ENCODE peak calls at places on chromosomes 11 and 22, in nine cellular contexts. One of them, this sample, is unnamed. For H3K4me1, the result is how much of the 10 kb centered on the place peaks cover.

GRCh38 chr11:29208117-29208516 is 808.7 kb downstream of the KCNA4 start:
- DNase-seq in body of pancreas: no peak
- DNase-seq in ovary: no peak
- DNase-seq in foreskin keratinocyte: no peak
- DNase-seq in fibroblast of lung: peak
- DNase-seq in H1: no peak
- DNase-seq in heart left ventricle: no peak
- DNase-seq in psoas muscle: no peak
- DNase-seq in mammary epithelial cell: no peak
- DNase-seq in this sample: no peak

GRCh38 chr11:57249384-57250319 is 12.6 kb upstream of the APLNR start:
- DNase-seq in body of pancreas: peak
- DNase-seq in heart left ventricle: peak
- DNase-seq in H1: no peak
- DNase-seq in psoas muscle: peak
- DNase-seq in ovary: peak
- DNase-seq in foreskin keratinocyte: peak
- DNase-seq in mammary epithelial cell: peak
- DNase-seq in fibroblast of lung: peak
- DNase-seq in this sample: peak

GRCh38 chr22:27663812-27664211 is 137.7 kb downstream of the MN1 start:
- DNase-seq in mammary epithelial cell: no peak
- DNase-seq in heart left ventricle: no peak
- DNase-seq in ovary: no peak
- DNase-seq in foreskin keratinocyte: no peak
- DNase-seq in H1: no peak
- DNase-seq in fibroblast of lung: peak
- DNase-seq in body of pancreas: no peak
- DNase-seq in psoas muscle: no peak
- DNase-seq in this sample: no peak

GRCh38 chr11:46438211-46438610 is 46.6 kb upstream of the CHRM4 start:
- DNase-seq in foreskin keratinocyte: no peak
- DNase-seq in heart left ventricle: no peak
- DNase-seq in psoas muscle: no peak
- DNase-seq in body of pancreas: no peak
- DNase-seq in ovary: no peak
- DNase-seq in mammary epithelial cell: no peak
- DNase-seq in fibroblast of lung: no peak
- DNase-seq in H1: no peak
- DNase-seq in this sample: no peak

GRCh38 chr11:105489431-105489830 is 120.4 kb upstream of the GRIA4 start:
- DNase-seq in H1: no peak
- DNase-seq in heart left ventricle: no peak
- DNase-seq in mammary epithelial cell: no peak
- DNase-seq in body of pancreas: no peak
- DNase-seq in ovary: no peak
- DNase-seq in fibroblast of lung: peak
- DNase-seq in foreskin keratinocyte: no peak
- DNase-seq in psoas muscle: no peak
- DNase-seq in this sample: no peak

GRCh38 chr22:20020533-20021195 is at the start of gene TANGO2:
- DNase-seq in foreskin keratinocyte: peak
- DNase-seq in ovary: peak
- DNase-seq in H1: peak
- DNase-seq in body of pancreas: peak
- DNase-seq in psoas muscle: peak
- DNase-seq in heart left ventricle: peak
- DNase-seq in fibroblast of lung: peak
- DNase-seq in mammary epithelial cell: peak
- DNase-seq in this sample: peak

GRCh38 chr22:46748948-46749681 is 11.1 kb upstream of the CERK start:
- DNase-seq in psoas muscle: no peak
- DNase-seq in body of pancreas: no peak
- DNase-seq in fibroblast of lung: peak
- DNase-seq in foreskin keratinocyte: no peak
- DNase-seq in mammary epithelial cell: no peak
- DNase-seq in ovary: no peak
- DNase-seq in H1: no peak
- DNase-seq in heart left ventricle: no peak
- DNase-seq in this sample: no peak

GRCh38 chr22:17783773-17784480 is 9.7 kb upstream of the BID start:
- DNase-seq in H1: no peak
- DNase-seq in foreskin keratinocyte: no peak
- DNase-seq in psoas muscle: no peak
- DNase-seq in body of pancreas: no peak
- DNase-seq in heart left ventricle: no peak
- DNase-seq in mammary epithelial cell: no peak
- DNase-seq in ovary: no peak
- DNase-seq in fibroblast of lung: no peak
- DNase-seq in this sample: no peak

GRCh38 chr11:33476945-33477584 is 219.9 kb downstream of the HIPK3 start:
- DNase-seq in psoas muscle: no peak
- DNase-seq in mammary epithelial cell: peak
- DNase-seq in H1: no peak
- DNase-seq in ovary: no peak
- DNase-seq in foreskin keratinocyte: no peak
- DNase-seq in fibroblast of lung: peak
- DNase-seq in heart left ventricle: no peak
- DNase-seq in body of pancreas: no peak
- DNase-seq in this sample: no peak

GRCh38 chr22:23289851-23290724 is 109.8 kb downstream of the BCR start:
- DNase-seq in H1: peak
- DNase-seq in fibroblast of lung: peak
- DNase-seq in foreskin keratinocyte: no peak
- DNase-seq in heart left ventricle: peak
- DNase-seq in body of pancreas: peak
- DNase-seq in ovary: peak
- DNase-seq in psoas muscle: peak
- DNase-seq in mammary epithelial cell: peak
- DNase-seq in this sample: peak

GRCh38 chr11:3129591-3130268 is 35.4 kb downstream of the OSBPL5 start:
- DNase-seq in ovary: no peak
- DNase-seq in fibroblast of lung: no peak
- DNase-seq in mammary epithelial cell: no peak
- DNase-seq in foreskin keratinocyte: no peak
- DNase-seq in body of pancreas: no peak
- DNase-seq in psoas muscle: peak
- DNase-seq in heart left ventricle: no peak
- DNase-seq in H1: no peak
- DNase-seq in this sample: no peak

GRCh38 chr11:100942016-100942415 is 187.6 kb downstream of the PGR start:
- DNase-seq in H1: no peak
- DNase-seq in ovary: no peak
- DNase-seq in foreskin keratinocyte: no peak
- DNase-seq in body of pancreas: no peak
- DNase-seq in heart left ventricle: peak
- DNase-seq in fibroblast of lung: peak
- DNase-seq in psoas muscle: peak
- DNase-seq in mammary epithelial cell: no peak
- DNase-seq in this sample: no peak

GRCh38 chr11:126874276-126874675 is 126.3 kb downstream of the KIRREL3 start:
- DNase-seq in ovary: no peak
- DNase-seq in heart left ventricle: no peak
- DNase-seq in fibroblast of lung: peak
- DNase-seq in H1: no peak
- DNase-seq in psoas muscle: no peak
- DNase-seq in mammary epithelial cell: no peak
- DNase-seq in foreskin keratinocyte: no peak
- DNase-seq in body of pancreas: no peak
- DNase-seq in this sample: no peak

GRCh38 chr22:36419912-36420882 is 32.4 kb upstream of the MYH9 start:
- DNase-seq in mammary epithelial cell: no peak
- DNase-seq in heart left ventricle: peak
- DNase-seq in psoas muscle: no peak
- DNase-seq in body of pancreas: no peak
- DNase-seq in ovary: no peak
- DNase-seq in H1: no peak
- DNase-seq in foreskin keratinocyte: no peak
- DNase-seq in fibroblast of lung: no peak
- DNase-seq in this sample: no peak

GRCh38 chr11:30825723-30826122 is 239.6 kb upstream of the MPPED2 start:
- DNase-seq in heart left ventricle: no peak
- DNase-seq in foreskin keratinocyte: no peak
- DNase-seq in body of pancreas: no peak
- DNase-seq in mammary epithelial cell: no peak
- DNase-seq in H1: no peak
- DNase-seq in ovary: no peak
- DNase-seq in fibroblast of lung: no peak
- DNase-seq in psoas muscle: no peak
- DNase-seq in this sample: no peak

GRCh38 chr22:43563571-43563970 is 151.8 kb downstream of the MPPED1 start:
- DNase-seq in H1: no peak
- DNase-seq in body of pancreas: no peak
- DNase-seq in heart left ventricle: no peak
- DNase-seq in mammary epithelial cell: no peak
- DNase-seq in foreskin keratinocyte: no peak
- DNase-seq in psoas muscle: no peak
- DNase-seq in ovary: no peak
- DNase-seq in fibroblast of lung: no peak
- DNase-seq in this sample: no peak

GRCh38 chr22:26134654-26135330 is 34.5 kb upstream of the SEZ6L start:
- DNase-seq in fibroblast of lung: no peak
- DNase-seq in heart left ventricle: no peak
- DNase-seq in H1: no peak
- DNase-seq in psoas muscle: no peak
- DNase-seq in mammary epithelial cell: no peak
- DNase-seq in foreskin keratinocyte: no peak
- DNase-seq in ovary: no peak
- DNase-seq in body of pancreas: no peak
- DNase-seq in this sample: no peak

GRCh38 chr11:112999518-112999917 is 38.3 kb downstream of the NCAM1 start:
- DNase-seq in body of pancreas: no peak
- DNase-seq in fibroblast of lung: no peak
- DNase-seq in ovary: no peak
- DNase-seq in H1: no peak
- DNase-seq in psoas muscle: no peak
- DNase-seq in heart left ventricle: no peak
- DNase-seq in mammary epithelial cell: peak
- DNase-seq in foreskin keratinocyte: peak
- DNase-seq in this sample: no peak

DNA sequence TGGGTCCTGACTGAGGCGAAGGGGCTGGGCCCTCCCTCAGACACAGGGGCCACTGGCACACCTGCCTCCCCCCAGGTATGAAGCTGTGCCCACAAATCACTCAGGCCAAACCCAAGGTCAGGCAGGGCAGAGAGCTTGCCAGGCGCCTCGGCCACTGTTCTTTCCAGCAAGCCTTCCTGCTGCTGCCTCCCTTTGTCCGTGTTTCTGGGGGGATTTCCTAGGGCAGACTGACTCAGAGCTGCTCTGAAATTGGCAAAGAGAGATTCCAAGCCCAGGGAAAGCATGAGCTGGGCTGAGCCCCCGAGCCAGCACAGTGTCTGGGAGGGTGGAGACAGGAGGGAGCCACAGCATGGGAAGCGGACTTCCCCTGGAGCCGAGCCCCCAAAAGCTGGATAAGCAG is 33.2 kb downstream of the PPP2R1B start:
- DNase-seq in ovary: peak
- DNase-seq in H1: no peak
- DNase-seq in mammary epithelial cell: peak
- DNase-seq in fibroblast of lung: peak
- DNase-seq in heart left ventricle: peak
- DNase-seq in psoas muscle: peak
- DNase-seq in body of pancreas: no peak
- DNase-seq in foreskin keratinocyte: no peak
- DNase-seq in this sample: no peak
- H3K4me1 ChIP-seq in ovary: half or more
- H3K4me1 ChIP-seq in H1: under half
- H3K4me1 ChIP-seq in mammary epithelial cell: under half
- H3K4me1 ChIP-seq in fibroblast of lung: half or more
- H3K4me1 ChIP-seq in heart left ventricle: half or more
- H3K4me1 ChIP-seq in psoas muscle: half or more
- H3K4me1 ChIP-seq in body of pancreas: half or more
- H3K4me1 ChIP-seq in foreskin keratinocyte: under half
- H3K4me1 ChIP-seq in this sample: under half

DNA sequence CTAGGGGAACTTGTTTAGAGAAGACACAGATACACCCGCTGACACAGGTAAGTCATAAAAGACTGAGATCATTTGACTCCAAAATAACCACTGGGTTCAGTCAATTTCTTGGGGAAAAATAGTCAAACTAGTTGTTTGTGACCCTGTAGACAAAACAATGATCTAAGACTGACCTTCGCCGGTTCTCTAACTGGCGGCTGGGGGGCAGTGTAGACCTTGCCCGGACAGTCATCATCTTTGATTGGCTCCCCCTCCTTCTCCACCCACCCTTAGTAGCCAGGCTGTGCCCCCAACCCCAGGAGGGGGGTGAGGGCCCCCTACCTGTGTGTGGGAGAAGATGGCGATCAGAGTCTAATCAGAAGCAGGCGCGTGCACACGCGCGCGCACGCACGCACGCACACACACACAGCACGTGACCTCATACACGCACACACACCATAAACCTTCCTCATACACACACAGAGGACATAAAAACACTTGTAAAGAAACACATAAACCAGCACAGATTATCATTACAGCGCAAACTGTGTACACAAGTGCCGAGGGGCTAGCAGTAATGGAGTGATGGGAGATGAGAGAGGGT is 12.4 kb downstream of the NECTIN1 start:
- DNase-seq in heart left ventricle: no peak
- DNase-seq in ovary: no peak
- DNase-seq in psoas muscle: no peak
- DNase-seq in H1: no peak
- DNase-seq in foreskin keratinocyte: no peak
- DNase-seq in fibroblast of lung: no peak
- DNase-seq in mammary epithelial cell: no peak
- DNase-seq in body of pancreas: no peak
- DNase-seq in this sample: no peak
- H3K4me1 ChIP-seq in heart left ventricle: under half
- H3K4me1 ChIP-seq in ovary: under half
- H3K4me1 ChIP-seq in psoas muscle: under half
- H3K4me1 ChIP-seq in H1: under half
- H3K4me1 ChIP-seq in foreskin keratinocyte: under half
- H3K4me1 ChIP-seq in fibroblast of lung: under half
- H3K4me1 ChIP-seq in mammary epithelial cell: under half
- H3K4me1 ChIP-seq in body of pancreas: under half
- H3K4me1 ChIP-seq in this sample: under half

GRCh38 chr11:48018561-48019229 is 38.3 kb downstream of the PTPRJ start:
- DNase-seq in fibroblast of lung: peak
- DNase-seq in H1: no peak
- DNase-seq in ovary: no peak
- DNase-seq in foreskin keratinocyte: no peak
- DNase-seq in psoas muscle: no peak
- DNase-seq in body of pancreas: no peak
- DNase-seq in mammary epithelial cell: no peak
- DNase-seq in heart left ventricle: no peak
- DNase-seq in this sample: no peak
- H3K4me1 ChIP-seq in fibroblast of lung: under half
- H3K4me1 ChIP-seq in H1: under half
- H3K4me1 ChIP-seq in ovary: under half
- H3K4me1 ChIP-seq in foreskin keratinocyte: under half
- H3K4me1 ChIP-seq in psoas muscle: under half
- H3K4me1 ChIP-seq in body of pancreas: under half
- H3K4me1 ChIP-seq in mammary epithelial cell: under half
- H3K4me1 ChIP-seq in heart left ventricle: under half
- H3K4me1 ChIP-seq in this sample: under half

DNA sequence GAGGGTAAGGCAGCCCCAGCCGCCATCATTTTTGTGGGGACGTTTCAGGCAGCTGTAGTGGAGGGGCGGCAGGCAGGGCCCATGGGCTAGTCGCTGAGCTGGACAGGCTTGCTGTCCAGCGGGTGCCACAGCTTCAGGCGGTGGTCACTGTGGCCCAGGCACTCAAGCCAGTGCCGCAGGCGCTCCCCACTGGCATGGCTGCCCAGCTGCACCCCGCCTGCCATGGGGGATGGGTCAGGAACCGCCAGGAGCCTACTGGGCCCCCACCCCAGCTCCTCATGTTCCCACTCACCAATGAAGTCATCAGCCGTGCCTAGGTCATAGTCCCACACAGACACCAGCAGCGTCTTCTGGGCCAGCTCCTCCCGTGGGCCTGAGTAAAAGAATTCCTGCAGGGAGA is 6.0 kb downstream of the NDUFV1 start:
- DNase-seq in ovary: no peak
- DNase-seq in mammary epithelial cell: no peak
- DNase-seq in heart left ventricle: no peak
- DNase-seq in body of pancreas: no peak
- DNase-seq in foreskin keratinocyte: no peak
- DNase-seq in H1: no peak
- DNase-seq in psoas muscle: no peak
- DNase-seq in fibroblast of lung: no peak
- DNase-seq in this sample: no peak
- H3K4me1 ChIP-seq in ovary: under half
- H3K4me1 ChIP-seq in mammary epithelial cell: under half
- H3K4me1 ChIP-seq in heart left ventricle: under half
- H3K4me1 ChIP-seq in body of pancreas: under half
- H3K4me1 ChIP-seq in foreskin keratinocyte: under half
- H3K4me1 ChIP-seq in H1: under half
- H3K4me1 ChIP-seq in psoas muscle: under half
- H3K4me1 ChIP-seq in fibroblast of lung: under half
- H3K4me1 ChIP-seq in this sample: under half